ENCODE peak calls at places on chromosomes 16 and 17, in four cellular contexts. One of them, this sample, is unnamed.

GRCh38 chr16:74605746-74606520 is 981 bp downstream of the GLG1 start:
- DNase-seq in fibroblast of lung: peak; percentile 12
- DNase-seq in cardiac fibroblast: no peak
- DNase-seq in OCI-LY7: no peak
- DNase-seq in this sample: peak; percentile 42

GRCh38 chr17:31256936-31257335 is 40.1 kb downstream of the OMG start:
- DNase-seq in fibroblast of lung: no peak
- DNase-seq in cardiac fibroblast: no peak
- DNase-seq in OCI-LY7: no peak
- DNase-seq in this sample: no peak

GRCh38 chr17:59845595-59846390 is 47.0 kb downstream of the TUBD1 start:
- DNase-seq in cardiac fibroblast: peak; percentile 78
- DNase-seq in fibroblast of lung: peak; percentile 93
- DNase-seq in OCI-LY7: no peak
- DNase-seq in this sample: peak; percentile 53

GRCh38 chr16:68910051-68910450 is 66.7 kb downstream of the TANGO6 start:
- DNase-seq in fibroblast of lung: no peak
- DNase-seq in OCI-LY7: no peak
- DNase-seq in cardiac fibroblast: no peak
- DNase-seq in this sample: no peak

GRCh38 chr16:15578824-15579223 is 64.1 kb downstream of the MARF1 start:
- DNase-seq in cardiac fibroblast: no peak
- DNase-seq in fibroblast of lung: no peak
- DNase-seq in OCI-LY7: no peak
- DNase-seq in this sample: no peak

GRCh38 chr16:3074860-3075545 is 9.6 kb downstream of the IL32 start:
- DNase-seq in fibroblast of lung: no peak
- DNase-seq in OCI-LY7: peak; percentile 83
- DNase-seq in cardiac fibroblast: no peak
- DNase-seq in this sample: no peak

GRCh38 chr16:66853261-66854139 is 9.3 kb downstream of the CA7 start:
- DNase-seq in OCI-LY7: no peak
- DNase-seq in fibroblast of lung: no peak
- DNase-seq in cardiac fibroblast: no peak
- DNase-seq in this sample: no peak

GRCh38 chr17:28716740-28717577 is 709 bp downstream of the RAB34 start:
- DNase-seq in cardiac fibroblast: peak; percentile 65
- DNase-seq in fibroblast of lung: peak; percentile 36
- DNase-seq in OCI-LY7: no peak
- DNase-seq in this sample: peak; percentile 20

GRCh38 chr16:57077714-57078113 is 14.7 kb upstream of the CPNE2 start:
- DNase-seq in OCI-LY7: no peak
- DNase-seq in cardiac fibroblast: no peak
- DNase-seq in fibroblast of lung: no peak
- DNase-seq in this sample: no peak

GRCh38 chr16:64250866-64251265 is 871.0 kb downstream of the CDH11 start:
- DNase-seq in OCI-LY7: no peak
- DNase-seq in fibroblast of lung: peak; percentile 55
- DNase-seq in cardiac fibroblast: peak; percentile 13
- DNase-seq in this sample: no peak

GRCh38 chr16:88886311-88886914 is 20.0 kb upstream of the PABPN1L start:
- DNase-seq in fibroblast of lung: peak; percentile 26
- DNase-seq in cardiac fibroblast: no peak
- DNase-seq in OCI-LY7: no peak
- DNase-seq in this sample: no peak

GRCh38 chr16:88886915-88887521 is 20.6 kb upstream of the PABPN1L start:
- DNase-seq in fibroblast of lung: peak; percentile 96
- DNase-seq in OCI-LY7: no peak
- DNase-seq in cardiac fibroblast: peak; percentile 60
- DNase-seq in this sample: peak; percentile 72

GRCh38 chr16:88885693-88886253 is 19.3 kb upstream of the PABPN1L start:
- DNase-seq in OCI-LY7: no peak
- DNase-seq in fibroblast of lung: no peak
- DNase-seq in cardiac fibroblast: no peak
- DNase-seq in this sample: no peak

GRCh38 chr16:88888778-88889387 is 22.4 kb upstream of the PABPN1L start:
- DNase-seq in cardiac fibroblast: no peak
- DNase-seq in OCI-LY7: no peak
- DNase-seq in fibroblast of lung: no peak
- DNase-seq in this sample: peak; percentile 22

DNA sequence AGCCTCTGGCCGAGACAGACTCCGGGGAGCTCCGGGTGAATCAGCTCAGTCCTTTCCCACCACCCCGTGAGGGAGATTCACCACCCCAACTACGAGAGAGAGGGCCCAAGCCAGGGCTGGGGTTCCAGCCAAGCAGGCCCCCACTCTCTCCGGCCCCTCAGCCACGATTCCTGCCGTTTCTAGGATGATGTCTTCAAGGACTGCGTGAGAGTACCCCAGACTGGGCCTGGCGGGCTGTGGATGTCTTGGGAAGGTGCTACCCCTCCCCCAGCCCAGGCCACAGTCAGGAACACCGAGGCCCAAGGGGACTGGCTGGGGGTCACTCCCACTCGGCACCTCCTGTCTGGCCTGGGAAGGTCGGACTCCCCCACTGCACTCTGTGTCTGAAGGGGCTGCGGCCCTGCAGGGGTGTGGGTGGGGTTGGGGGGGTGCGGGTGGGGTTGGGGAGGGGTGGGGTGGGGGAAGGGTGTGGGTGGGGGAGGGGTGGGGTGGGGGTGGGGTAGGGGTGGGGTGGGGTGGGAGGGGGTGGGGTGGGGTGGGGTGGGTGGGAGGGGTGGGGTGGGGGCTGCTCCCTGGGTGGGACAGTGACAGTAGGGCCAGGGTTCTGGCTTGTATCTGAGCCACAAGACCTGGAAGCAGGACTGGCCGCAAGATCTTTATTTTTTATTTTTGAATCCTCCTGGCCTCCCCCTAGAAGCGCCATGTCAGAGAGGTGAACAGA is 21.8 kb upstream of the PABPN1L start:
- DNase-seq in OCI-LY7: no peak
- DNase-seq in fibroblast of lung: no peak
- DNase-seq in cardiac fibroblast: no peak
- DNase-seq in this sample: no peak
- H3K4me3 ChIP-seq in OCI-LY7: no peak overlapping the region
- H3K4me3 ChIP-seq in fibroblast of lung: no peak overlapping the region
- H3K4me3 ChIP-seq in cardiac fibroblast: no peak overlapping the region
- H3K4me3 ChIP-seq in this sample: no peak overlapping the region

DNA sequence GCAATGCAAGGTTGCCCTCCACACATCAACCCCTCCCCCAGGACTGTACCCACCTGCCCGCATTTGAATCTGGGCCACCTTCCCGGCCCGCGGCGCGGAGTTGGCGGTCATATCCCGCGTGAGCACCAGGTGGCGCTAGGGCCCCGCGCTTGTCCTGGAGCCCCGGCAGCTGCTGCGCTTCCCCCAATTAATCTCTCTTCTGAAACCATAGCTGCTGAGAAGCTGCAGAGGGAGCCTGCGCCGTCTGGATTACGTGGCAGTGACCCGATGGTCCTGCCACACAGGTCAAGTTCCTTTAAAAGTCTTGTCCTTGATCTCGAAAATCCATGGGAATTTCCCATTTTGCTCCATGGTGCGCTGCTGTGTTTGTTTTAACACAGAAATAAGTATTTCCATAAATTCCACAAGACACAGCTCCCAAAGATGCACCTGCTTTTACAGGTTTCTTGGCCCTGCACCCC is 22.0 kb downstream of the COX4I1 start:
- DNase-seq in cardiac fibroblast: peak; percentile 81
- DNase-seq in OCI-LY7: peak; percentile 90
- DNase-seq in fibroblast of lung: peak; percentile 77
- DNase-seq in this sample: peak; percentile 89
- H3K4me3 ChIP-seq in cardiac fibroblast: no peak overlapping the region
- H3K4me3 ChIP-seq in OCI-LY7: no peak overlapping the region
- H3K4me3 ChIP-seq in fibroblast of lung: no peak overlapping the region
- H3K4me3 ChIP-seq in this sample: no peak overlapping the region

GRCh38 chr17:74362811-74363498 is 1.3 kb upstream of the BTBD17 start:
- DNase-seq in fibroblast of lung: no peak
- DNase-seq in cardiac fibroblast: no peak
- DNase-seq in OCI-LY7: no peak
- DNase-seq in this sample: no peak

GRCh38 chr17:74361613-74362391 is at the start of gene BTBD17:
- DNase-seq in cardiac fibroblast: peak; percentile 49
- DNase-seq in fibroblast of lung: peak; percentile 6
- DNase-seq in OCI-LY7: no peak
- DNase-seq in this sample: peak; percentile 6

GRCh38 chr17:74358696-74359095 is 3.0 kb downstream of the BTBD17 start:
- DNase-seq in fibroblast of lung: no peak
- DNase-seq in OCI-LY7: no peak
- DNase-seq in cardiac fibroblast: no peak
- DNase-seq in this sample: no peak

GRCh38 chr17:74359916-74360315 is 1.8 kb downstream of the BTBD17 start:
- DNase-seq in OCI-LY7: no peak
- DNase-seq in fibroblast of lung: no peak
- DNase-seq in cardiac fibroblast: no peak
- DNase-seq in this sample: no peak

DNA sequence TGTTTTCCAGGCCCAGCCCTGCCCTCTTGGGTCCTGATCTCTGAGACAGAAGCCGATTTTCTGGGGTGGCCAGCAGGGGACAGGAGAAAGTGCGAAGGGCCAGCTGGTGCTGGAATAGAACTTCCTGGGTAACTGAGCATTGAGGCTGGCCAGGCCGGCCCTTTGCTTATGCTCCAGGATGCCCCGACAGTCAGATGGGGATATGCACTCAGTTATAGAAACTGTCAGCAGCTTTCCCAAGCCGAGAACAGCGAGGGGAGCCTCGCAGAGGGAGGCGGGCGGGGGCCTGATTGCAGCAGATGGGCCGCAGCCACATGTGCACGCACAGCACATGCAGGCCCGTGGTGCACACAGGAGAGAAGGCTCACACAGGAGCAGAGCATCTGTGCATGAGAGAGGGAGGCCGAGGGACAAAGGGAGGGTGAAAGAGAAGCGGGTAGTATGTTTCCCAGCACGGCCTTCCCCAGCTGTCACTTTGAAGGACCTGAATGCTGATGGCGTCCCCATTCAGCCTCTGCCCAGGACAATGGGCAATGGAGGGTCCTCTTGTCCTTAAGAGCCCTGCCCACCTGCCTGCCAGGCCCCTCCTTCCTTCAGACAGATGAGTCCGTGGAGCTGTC is 565 bp downstream of the BTBD17 start:
- DNase-seq in fibroblast of lung: no peak
- DNase-seq in cardiac fibroblast: no peak
- DNase-seq in OCI-LY7: no peak
- DNase-seq in this sample: no peak
- H3K4me3 ChIP-seq in fibroblast of lung: no peak overlapping the region
- H3K4me3 ChIP-seq in cardiac fibroblast: no peak overlapping the region
- H3K4me3 ChIP-seq in OCI-LY7: no peak overlapping the region
- H3K4me3 ChIP-seq in this sample: no peak overlapping the region

DNA sequence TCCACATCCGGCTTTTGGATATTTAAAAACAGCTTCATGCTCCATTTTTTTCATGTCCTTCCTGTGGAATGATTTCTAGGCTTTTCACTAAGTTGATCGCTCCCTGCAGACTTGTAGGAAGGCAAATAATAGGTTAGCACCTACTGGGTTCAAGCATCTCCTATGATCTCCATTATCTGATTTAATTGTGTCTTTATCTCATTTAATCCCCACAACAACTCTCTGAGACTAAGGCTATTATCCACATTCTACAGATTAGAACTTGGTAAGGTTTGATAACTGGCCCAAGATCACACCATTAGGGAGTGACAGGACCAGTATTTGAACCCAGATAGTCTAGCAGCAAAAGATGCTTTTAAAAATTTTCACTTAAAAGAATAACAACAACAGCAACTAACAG is 46.2 kb upstream of the HOXB9 start:
- DNase-seq in fibroblast of lung: no peak
- DNase-seq in OCI-LY7: no peak
- DNase-seq in cardiac fibroblast: no peak
- DNase-seq in this sample: peak; percentile 4
- H3K4me3 ChIP-seq in fibroblast of lung: peak overlapping the region; percentile 55
- H3K4me3 ChIP-seq in OCI-LY7: no peak overlapping the region
- H3K4me3 ChIP-seq in cardiac fibroblast: no peak overlapping the region
- H3K4me3 ChIP-seq in this sample: no peak overlapping the region

GRCh38 chr17:44218344-44219125 is 940 bp downstream of the UBTF start:
- DNase-seq in OCI-LY7: peak; percentile 94
- DNase-seq in fibroblast of lung: peak; percentile 86
- DNase-seq in cardiac fibroblast: peak; percentile 94
- DNase-seq in this sample: peak; percentile 96

GRCh38 chr17:44217738-44218343 is 1.6 kb downstream of the UBTF start:
- DNase-seq in fibroblast of lung: no peak
- DNase-seq in cardiac fibroblast: no peak
- DNase-seq in OCI-LY7: no peak
- DNase-seq in this sample: no peak

GRCh38 chr17:44214896-44215295 is 4.6 kb downstream of the UBTF start:
- DNase-seq in OCI-LY7: no peak
- DNase-seq in cardiac fibroblast: no peak
- DNase-seq in fibroblast of lung: no peak
- DNase-seq in this sample: no peak

GRCh38 chr17:44216173-44216572 is 3.3 kb downstream of the UBTF start:
- DNase-seq in OCI-LY7: peak; percentile 88
- DNase-seq in fibroblast of lung: no peak
- DNase-seq in cardiac fibroblast: no peak
- DNase-seq in this sample: no peak

GRCh38 chr17:44216674-44217073 is 2.8 kb downstream of the UBTF start:
- DNase-seq in fibroblast of lung: no peak
- DNase-seq in cardiac fibroblast: no peak
- DNase-seq in OCI-LY7: peak; percentile 38
- DNase-seq in this sample: no peak
- H3K4me3 ChIP-seq in fibroblast of lung: no peak overlapping the region
- H3K4me3 ChIP-seq in cardiac fibroblast: no peak overlapping the region
- H3K4me3 ChIP-seq in OCI-LY7: peak overlapping the region; percentile 90
- H3K4me3 ChIP-seq in this sample: no peak overlapping the region

DNA sequence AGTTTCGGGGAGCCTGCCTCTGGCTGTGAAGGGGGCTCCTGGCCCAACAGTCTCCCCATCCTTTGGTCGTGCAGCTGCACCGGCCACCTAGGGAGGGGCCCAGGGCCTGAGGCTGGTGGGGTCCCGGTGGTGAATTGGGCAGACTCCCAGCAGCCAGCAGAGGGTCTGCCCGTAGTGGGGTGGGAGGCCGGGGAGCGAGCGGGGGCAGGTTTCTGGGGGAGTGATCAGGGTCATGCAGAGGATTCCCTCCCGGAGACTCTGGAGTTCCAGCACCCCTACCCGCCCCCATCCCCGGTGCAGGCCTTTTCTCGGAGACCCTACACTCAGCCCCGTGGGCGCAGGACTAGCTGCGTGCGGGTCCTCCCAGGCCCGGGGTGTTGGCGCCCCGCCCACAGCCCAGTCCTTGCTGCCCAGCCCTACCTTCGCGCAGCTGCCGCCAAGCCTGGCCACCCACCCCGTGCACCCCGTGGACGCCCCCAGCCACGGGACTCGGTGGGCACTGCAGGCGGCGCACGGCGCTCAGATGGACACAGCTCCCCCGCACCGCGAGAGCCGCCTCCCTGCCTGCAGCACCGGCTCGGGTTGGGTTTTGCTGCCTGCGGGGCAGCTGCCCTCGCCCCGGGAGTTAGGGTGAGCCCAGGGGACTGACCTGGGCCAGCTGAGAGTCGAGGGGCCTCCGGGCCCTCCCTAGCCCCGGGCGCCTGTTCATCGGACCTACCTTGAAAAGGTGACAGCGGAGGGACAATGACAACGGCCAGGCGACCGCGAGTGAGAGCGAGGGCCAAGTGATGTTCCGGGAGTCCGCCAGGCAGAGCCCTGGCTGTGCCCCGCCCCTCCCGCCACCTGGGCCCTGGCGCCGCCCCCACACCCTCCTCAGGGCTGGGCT is at the start of gene GNG13:
- DNase-seq in fibroblast of lung: no peak
- DNase-seq in cardiac fibroblast: no peak
- DNase-seq in OCI-LY7: no peak
- DNase-seq in this sample: no peak
- H3K4me3 ChIP-seq in fibroblast of lung: no peak within 1 kb of the TSS
- H3K4me3 ChIP-seq in cardiac fibroblast: no peak within 1 kb of the TSS
- H3K4me3 ChIP-seq in OCI-LY7: no peak within 1 kb of the TSS
- H3K4me3 ChIP-seq in this sample: no peak within 1 kb of the TSS